ENCODE peak calls at places on chromosomes 3 and 15, in four cellular contexts. Y is NCI-H345, F is AG08396, B is OCI-LY7. I is an unnamed sample.

GRCh38 chr15:85048430-85048829 is 66.8 kb downstream of the PDE8A start:
- DNase-seq in B (no peak), Y (no peak), F (no peak), I (no peak)

GRCh38 chr3:127717357-127718243 is 44.8 kb downstream of the ABTB1 start:
- DNase-seq in B (no peak), Y (no peak), F (no peak), I (no peak)

GRCh38 chr3:76728411-76728810 is 311.5 kb upstream of the ROBO2 start:
- DNase-seq in F (no peak), Y (no peak), B (no peak), I (no peak)

GRCh38 chr3:63870606-63871005 is 6.9 kb downstream of the ATXN7 start:
- DNase-seq in F (no peak), B (no peak), Y (no peak), I (no peak)

GRCh38 chr3:149781216-149781615 is 11.1 kb downstream of the ANKUB1 start:
- DNase-seq in B (peak; percentile 45), Y (no peak), F (no peak), I (no peak)

GRCh38 chr3:67459796-67460195 is 194.6 kb downstream of the SUCLG2 start:
- DNase-seq in F (peak; percentile 41), Y (no peak), B (no peak), I (no peak)

GRCh38 chr3:153740109-153740508 is 381.1 kb upstream of the ARHGEF26 start:
- DNase-seq in F (no peak), B (no peak), Y (no peak), I (no peak)

GRCh38 chr3:104436536-104436935 is 930.2 kb upstream of the ALCAM start:
- DNase-seq in Y (no peak), B (no peak), F (no peak), I (no peak)

GRCh38 chr3:126715432-126715831 is 11.4 kb downstream of the CHCHD6 start:
- DNase-seq in F (no peak), B (no peak), Y (no peak), I (no peak)

GRCh38 chr15:59885832-59886231 is 118.3 kb upstream of the FOXB1 start:
- DNase-seq in F (no peak), B (no peak), Y (peak; percentile 69), I (no peak)

GRCh38 chr3:14422016-14422963 is 19.9 kb downstream of the SLC6A6 start:
- DNase-seq in Y (no peak), B (no peak), F (no peak), I (no peak)

GRCh38 chr3:31196881-31197364 is 302.5 kb upstream of the GADL1 start:
- DNase-seq in F (peak; percentile 41), B (no peak), Y (no peak), I (no peak)

GRCh38 chr3:142844339-142844977 is 44.4 kb downstream of the PCOLCE2 start:
- DNase-seq in B (peak; percentile 36), F (peak; percentile 28), Y (no peak), I (no peak)

GRCh38 chr15:69357773-69358765 is 56.1 kb upstream of the KIF23 start:
- DNase-seq in B (no peak), Y (no peak), F (peak; percentile 37), I (peak; percentile 67)

GRCh38 chr3:124772081-124772831 is 42.0 kb downstream of the UMPS start:
- DNase-seq in B (no peak), F (no peak), Y (no peak), I (no peak)

GRCh38 chr3:175274056-175274455 is 414.9 kb downstream of the NAALADL2 start:
- DNase-seq in Y (peak; percentile 25), B (no peak), F (no peak), I (no peak)

GRCh38 chr3:149641011-149641728 is 16.7 kb downstream of the WWTR1 start:
- DNase-seq in F (no peak), B (no peak), Y (no peak), I (no peak)

GRCh38 chr3:24533557-24534193 is 39.0 kb upstream of the THRB start:
- DNase-seq in B (no peak), Y (no peak), F (no peak), I (no peak)

GRCh38 chr3:192917258-192917507 is 473 bp downstream of the MB21D2 start:
- DNase-seq in F (no peak), Y (no peak), B (no peak), I (no peak)

GRCh38 chr15:100234158-100235029 is 107.4 kb downstream of the ADAMTS17 start:
- DNase-seq in Y (no peak), B (no peak), F (no peak), I (no peak)

GRCh38 chr3:192449036-192449435 is 278.3 kb downstream of the FGF12 start:
- DNase-seq in Y (peak; percentile 38), B (no peak), F (no peak), I (no peak)

GRCh38 chr3:122200681-122201080 is 17.2 kb downstream of the CASR start:
- DNase-seq in Y (peak; percentile 72), B (no peak), F (no peak), I (no peak)

GRCh38 chr3:9691636-9692035 is 12.0 kb upstream of the CPNE9 start:
- DNase-seq in F (no peak), B (no peak), Y (no peak), I (no peak)

GRCh38 chr3:146164071-146164470 is 3.1 kb upstream of the PLOD2 start:
- DNase-seq in F (no peak), B (no peak), Y (no peak), I (no peak)

GRCh38 chr3:35393916-35394315 is 245.4 kb upstream of the ARPP21 start:
- DNase-seq in B (no peak), Y (peak; percentile 28), F (no peak), I (no peak)

GRCh38 chr15:100692259-100692658 is 89.9 kb downstream of the ASB7 start:
- DNase-seq in Y (no peak), F (no peak), B (no peak), I (no peak)

GRCh38 chr15:46872591-46872990 is 844.7 kb upstream of the SEMA6D start:
- DNase-seq in F (no peak), B (no peak), Y (no peak), I (no peak)

GRCh38 chr3:156395961-156396700 is 158.8 kb downstream of the SSR3 start:
- DNase-seq in Y (no peak), B (no peak), F (no peak), I (no peak)

GRCh38 chr3:25854214-25854613 is 64.3 kb downstream of the OXSM start:
- DNase-seq in B (no peak), F (peak; percentile 19), Y (no peak), I (no peak)

GRCh38 chr3:183513046-183513706 is 42.3 kb downstream of the KLHL6 start:
- DNase-seq in Y (no peak), B (peak; percentile 84), F (no peak), I (no peak)

GRCh38 chr15:72135719-72136118 is 17.5 kb downstream of the SENP8 start:
- DNase-seq in Y (peak; percentile 65), B (no peak), F (no peak), I (no peak)

GRCh38 chr15:99137877-99138276 is 33.0 kb downstream of the SYNM start:
- DNase-seq in F (no peak), B (no peak), Y (no peak), I (no peak)

I was measured in brain pericyte.